ENCODE peak calls at places on chromosomes 1 and 21, in nine cellular contexts. K is cardiac fibroblast, M is SJSA1, G is foreskin fibroblast, A is suprapubic skin, Z is mucosa of descending colon, L is heart right ventricle, F is HFF-Myc, R is neural progenitor cell. C is an unnamed sample.

GRCh38 chr21:42567861-42568260 is 54.2 kb downstream of the SLC37A1 start:
- DNase-seq in L (no peak), K (no peak), G (no peak), A (peak; percentile 29), Z (no peak), R (no peak), F (no peak), M (no peak), C (no peak)

GRCh38 chr21:45543371-45543709 is 1.1 kb upstream of the SLC19A1 start:
- DNase-seq in A (peak; percentile 67), G (no peak), M (no peak), R (no peak), K (no peak), Z (peak; percentile 7), L (peak; percentile 6), F (no peak), C (no peak)

GRCh38 chr1:194268839-194269238 is 1082.4 kb upstream of the B3GALT2 start:
- DNase-seq in R (no peak), L (no peak), G (peak; percentile 10), K (no peak), M (no peak), Z (no peak), A (no peak), F (no peak), C (no peak)

GRCh38 chr21:41673596-41674335 is 93.1 kb downstream of the RIPK4 start:
- DNase-seq in Z (no peak), A (peak; percentile 38), R (no peak), G (no peak), M (no peak), K (no peak), L (no peak), F (no peak), C (no peak)

GRCh38 chr1:212981571-212982328 is 31.4 kb downstream of the VASH2 start:
- DNase-seq in L (no peak), A (no peak), G (no peak), M (no peak), F (no peak), R (no peak), Z (no peak), K (no peak), C (peak; percentile 32)

GRCh38 chr1:234533975-234534876 is 55.2 kb upstream of the TARBP1 start:
- DNase-seq in L (peak; percentile 95), M (peak; percentile 59), Z (peak; percentile 81), F (peak; percentile 91), A (peak; percentile 98), R (no peak), K (peak; percentile 100), G (peak; percentile 98), C (peak; percentile 99)

GRCh38 chr1:112465122-112465521 is 43.6 kb upstream of the WNT2B start:
- DNase-seq in K (peak; percentile 35), A (no peak), G (peak; percentile 33), M (peak; percentile 83), L (no peak), R (no peak), Z (no peak), F (no peak), C (no peak)

GRCh38 chr1:215475719-215476525 is 91.2 kb upstream of the KCTD3 start:
- DNase-seq in M (no peak), L (no peak), R (no peak), Z (no peak), G (peak; percentile 70), K (peak; percentile 65), F (no peak), A (no peak), C (peak; percentile 74)

GRCh38 chr21:44337941-44338895 is 972 bp downstream of the CFAP410 start:
- DNase-seq in M (peak; percentile 56), Z (peak; percentile 74), F (peak; percentile 19), L (peak; percentile 79), R (peak; percentile 71), G (peak; percentile 32), K (peak; percentile 62), A (peak; percentile 90), C (peak; percentile 5)

GRCh38 chr21:33357177-33357576 is 32.4 kb downstream of the IFNAR1 start:
- DNase-seq in M (no peak), F (no peak), G (no peak), L (no peak), R (no peak), Z (no peak), K (no peak), A (no peak), C (no peak)

GRCh38 chr21:20720623-20721022 is 277.6 kb upstream of the NCAM2 start:
- DNase-seq in F (peak; percentile 12), M (no peak), A (no peak), G (no peak), R (no peak), Z (no peak), K (peak; percentile 39), L (no peak), C (peak; percentile 27)

GRCh38 chr1:11301593-11301992 is 28.6 kb downstream of the UBIAD1 start:
- DNase-seq in Z (no peak), F (no peak), G (no peak), R (no peak), L (no peak), A (no peak), M (no peak), K (no peak), C (no peak)

GRCh38 chr1:16418823-16419425 is 18.3 kb downstream of the SPATA21 start:
- DNase-seq in R (no peak), L (no peak), M (no peak), A (no peak), G (no peak), Z (no peak), F (no peak), K (no peak), C (no peak)

GRCh38 chr1:16425125-16426025 is 11.8 kb downstream of the SPATA21 start:
- DNase-seq in Z (no peak), G (no peak), K (no peak), A (no peak), R (no peak), F (no peak), M (no peak), L (no peak), C (no peak)

GRCh38 chr1:16421201-16421600 is 16.0 kb downstream of the SPATA21 start:
- DNase-seq in K (no peak), F (no peak), R (no peak), M (no peak), Z (no peak), L (no peak), A (no peak), G (no peak), C (no peak)

GRCh38 chr1:16422041-16422440 is 15.2 kb downstream of the SPATA21 start:
- DNase-seq in L (no peak), A (no peak), M (no peak), F (no peak), Z (no peak), G (no peak), K (no peak), R (no peak), C (no peak)

DNA sequence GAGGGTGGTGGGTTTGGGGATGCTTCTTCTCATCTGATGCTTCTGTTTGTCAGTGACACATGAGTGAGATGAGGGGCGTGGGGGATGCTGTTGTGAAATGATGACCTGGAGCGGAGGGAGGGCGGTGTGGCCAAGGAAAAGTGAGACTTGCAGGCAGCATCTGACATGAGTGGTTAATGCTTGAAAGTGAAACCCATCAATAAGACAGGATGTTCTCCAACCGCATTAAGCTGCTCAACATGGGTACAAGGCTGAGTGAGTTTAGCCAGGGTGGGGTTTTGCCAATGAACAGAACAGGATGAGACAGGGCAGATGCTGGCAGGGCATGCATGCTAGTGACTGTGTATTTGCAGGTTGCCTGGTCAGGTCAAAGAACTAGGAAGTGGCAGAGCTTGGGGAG is 16.5 kb downstream of the SPATA21 start:
- DNase-seq in A (no peak), L (no peak), G (no peak), M (no peak), K (no peak), R (no peak), F (no peak), Z (peak; percentile 8), C (no peak)
- H3K4me3 ChIP-seq in A (no peak overlapping the region), L (no peak overlapping the region), G (no peak overlapping the region), M (no peak overlapping the region), K (no peak overlapping the region), R (no peak overlapping the region), F (no peak overlapping the region), Z (no peak overlapping the region), C (no peak overlapping the region)

DNA sequence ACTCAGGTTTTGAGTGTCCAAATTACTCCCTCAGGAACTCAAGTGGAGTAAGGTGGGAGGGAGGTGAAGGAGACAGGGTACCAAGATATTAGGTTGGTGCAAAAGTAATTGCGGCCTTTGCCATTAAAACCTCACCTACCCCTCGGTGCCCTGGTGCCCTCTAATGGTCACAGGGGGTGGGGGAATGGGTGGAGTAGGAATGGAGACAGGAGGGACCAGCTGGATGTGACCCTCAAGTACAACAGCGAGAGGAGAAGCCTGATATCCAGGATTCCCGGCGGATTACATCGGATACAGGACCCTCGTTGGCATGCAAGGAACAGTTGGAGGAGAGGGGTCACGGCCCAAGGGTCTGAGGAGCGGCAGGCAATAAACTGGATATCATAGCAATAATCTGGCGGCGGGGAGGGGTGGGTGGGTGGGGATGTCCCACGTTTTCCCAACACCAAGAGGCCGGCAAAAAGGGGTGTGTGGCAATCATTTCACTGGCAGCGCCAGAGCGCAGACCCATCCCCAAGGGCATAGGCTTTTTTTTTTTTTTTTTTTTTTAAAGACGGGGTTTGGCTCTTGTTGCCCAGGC is 4.3 kb upstream of the ZBTB7B start:
- DNase-seq in M (no peak), R (no peak), Z (no peak), G (no peak), L (no peak), K (no peak), A (no peak), F (no peak), C (no peak)
- H3K4me3 ChIP-seq in M (no peak overlapping the region), R (no peak overlapping the region), Z (no peak overlapping the region), G (no peak overlapping the region), L (no peak overlapping the region), K (no peak overlapping the region), A (no peak overlapping the region), F (no peak overlapping the region), C (no peak overlapping the region)

GRCh38 chr1:86833461-86834215 is 80.3 kb downstream of the SELENOF start:
- DNase-seq in A (peak; percentile 72), G (peak; percentile 85), R (peak; percentile 88), M (peak; percentile 54), Z (peak; percentile 89), L (peak; percentile 76), K (peak; percentile 95), F (peak; percentile 79), C (peak; percentile 58)
- H3K4me3 ChIP-seq in A (no peak overlapping the region), G (no peak overlapping the region), R (no peak overlapping the region), M (no peak overlapping the region), Z (no peak overlapping the region), L (no peak overlapping the region), K (no peak overlapping the region), F (no peak overlapping the region), C (no peak overlapping the region)

DNA sequence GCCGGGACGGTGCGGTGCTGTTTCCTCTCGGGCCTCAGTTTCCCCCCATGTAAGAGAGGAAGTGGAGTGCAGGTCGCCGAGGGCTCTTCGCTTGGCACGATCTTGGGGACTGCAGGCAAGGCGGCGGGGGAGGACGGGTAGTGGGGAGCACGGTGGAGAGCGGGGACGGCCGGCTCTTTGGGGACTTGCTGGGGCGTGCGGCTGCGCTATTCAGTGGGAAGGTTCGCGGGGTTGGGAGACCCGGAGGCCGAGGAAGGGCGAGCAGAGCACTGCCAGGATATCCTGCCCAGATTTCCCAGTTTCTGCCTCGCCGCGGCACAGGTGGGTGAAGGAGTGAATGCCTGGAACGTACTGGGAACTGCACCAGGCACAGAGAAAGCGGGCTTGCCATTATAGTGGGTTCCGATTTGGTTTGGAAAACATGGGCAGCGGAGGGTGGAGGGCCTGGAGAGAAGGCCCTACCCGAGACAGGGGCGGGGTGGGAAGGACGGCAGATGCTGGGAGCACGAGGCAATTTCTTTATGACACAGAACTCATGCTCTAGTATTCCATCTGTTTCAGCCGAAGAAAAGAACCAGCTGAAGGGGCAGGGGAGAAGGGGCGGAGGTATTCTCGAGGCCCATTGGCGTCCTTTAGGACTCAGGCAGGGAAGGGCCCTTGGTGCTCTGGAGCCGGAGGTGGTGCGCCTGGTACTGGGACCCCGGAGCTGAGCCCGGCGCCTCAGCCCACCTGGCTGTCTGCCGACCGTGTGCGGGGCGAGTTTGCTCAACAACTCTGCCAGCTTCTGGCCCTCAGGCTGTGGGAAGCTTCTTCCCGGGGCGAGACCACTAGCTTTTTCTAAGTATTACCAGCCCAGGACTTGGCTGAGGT is 970 bp downstream of the PCSK9 start:
- DNase-seq in A (no peak), G (no peak), Z (peak; percentile 24), K (no peak), R (peak; percentile 51), L (no peak), F (no peak), M (no peak), C (no peak)
- H3K4me3 ChIP-seq in A (peak overlapping the region; percentile 45), G (peak overlapping the region; percentile 32), Z (no peak overlapping the region), K (peak overlapping the region; percentile 15), R (peak overlapping the region; percentile 70), L (peak overlapping the region; percentile 20), F (peak overlapping the region; percentile 55), M (no peak overlapping the region), C (peak overlapping the region; percentile 50)